ENCODE peak calls at places on chromosomes 3 and 15, in eight cellular contexts. E, R, W, F, Q, H, B and A are unnamed samples. For H3K4me1, the result is how much of the 10 kb centered on the place peaks cover.

GRCh38 chr3:125057186-125057850 is 1.5 kb upstream of the HEG1 start:
- DNase-seq in E (peak), R (no peak), W (no peak), F (no peak), Q (no peak), H (no peak), B (peak), A (no peak)

GRCh38 chr3:84759361-84759760 is 199.4 kb upstream of the CADM2 start:
- DNase-seq in E (no peak), R (no peak), W (no peak), F (no peak), Q (no peak), H (no peak), B (no peak), A (no peak)

GRCh38 chr3:15797600-15798303 is at the start of gene ANKRD28:
- DNase-seq in E (no peak), R (no peak), W (no peak), F (peak), Q (no peak), H (peak), B (peak), A (no peak)

GRCh38 chr3:97901327-97902295 is 70.6 kb downstream of the RIOX2 start:
- DNase-seq in E (no peak), R (no peak), W (no peak), F (no peak), Q (no peak), H (peak), B (no peak), A (no peak)

GRCh38 chr3:41258239-41258800 is 59.0 kb downstream of the CTNNB1 start:
- DNase-seq in E (no peak), R (no peak), W (no peak), F (no peak), Q (no peak), H (no peak), B (no peak), A (no peak)

GRCh38 chr15:95923797-95924196 is 406.7 kb upstream of the NR2F2 start:
- DNase-seq in E (no peak), R (no peak), W (no peak), F (no peak), Q (no peak), H (no peak), B (no peak), A (no peak)

GRCh38 chr3:15050405-15051092 is 14.6 kb downstream of the MRPS25 start:
- DNase-seq in E (no peak), R (no peak), W (no peak), F (no peak), Q (no peak), H (no peak), B (no peak), A (no peak)

GRCh38 chr15:47561102-47561501 is 156.2 kb upstream of the SEMA6D start:
- DNase-seq in E (no peak), R (no peak), W (no peak), F (no peak), Q (no peak), H (no peak), B (no peak), A (no peak)

GRCh38 chr3:16063603-16064002 is 110.9 kb upstream of the GALNT15 start:
- DNase-seq in E (no peak), R (no peak), W (no peak), F (no peak), Q (no peak), H (no peak), B (no peak), A (no peak)

GRCh38 chr3:127491323-127491722 is 99.2 kb downstream of the TPRA1 start:
- DNase-seq in E (no peak), R (no peak), W (no peak), F (no peak), Q (no peak), H (no peak), B (no peak), A (no peak)

GRCh38 chr3:152505926-152506325 is 237.2 kb downstream of the MBNL1 start:
- DNase-seq in E (no peak), R (no peak), W (no peak), F (no peak), Q (no peak), H (no peak), B (no peak), A (no peak)

GRCh38 chr3:152760024-152760563 is 74.8 kb upstream of the P2RY1 start:
- DNase-seq in E (no peak), R (no peak), W (no peak), F (no peak), Q (no peak), H (no peak), B (no peak), A (no peak)

GRCh38 chr3:73603771-73604171 is 21.0 kb downstream of the PDZRN3 start:
- DNase-seq in E (no peak), R (no peak), W (no peak), F (no peak), Q (no peak), H (no peak), B (peak), A (no peak)
- TF ChIP-seq CTCF in E (no peak), R (no peak), W (no peak), F (no peak), Q (no peak), H (no peak), B (no peak), A (no peak)

GRCh38 chr15:44102675-44103254 is 92.3 kb downstream of the FRMD5 start:
- DNase-seq in E (no peak), R (no peak), W (no peak), F (no peak), Q (peak), H (no peak), B (peak), A (no peak)
- H3K27ac ChIP-seq in E (no peak), R (no peak), W (no peak), F (peak), Q (peak), H (no peak), B (peak), A (no peak)

GRCh38 chr3:80187981-80188380 is 420.2 kb upstream of the ROBO1 start:
- DNase-seq in E (no peak), R (no peak), W (no peak), F (no peak), Q (no peak), H (no peak), B (no peak), A (no peak)

GRCh38 chr3:80192871-80193270 is 425.1 kb upstream of the ROBO1 start:
- DNase-seq in E (no peak), R (no peak), W (no peak), F (no peak), Q (no peak), H (no peak), B (no peak), A (no peak)

DNA sequence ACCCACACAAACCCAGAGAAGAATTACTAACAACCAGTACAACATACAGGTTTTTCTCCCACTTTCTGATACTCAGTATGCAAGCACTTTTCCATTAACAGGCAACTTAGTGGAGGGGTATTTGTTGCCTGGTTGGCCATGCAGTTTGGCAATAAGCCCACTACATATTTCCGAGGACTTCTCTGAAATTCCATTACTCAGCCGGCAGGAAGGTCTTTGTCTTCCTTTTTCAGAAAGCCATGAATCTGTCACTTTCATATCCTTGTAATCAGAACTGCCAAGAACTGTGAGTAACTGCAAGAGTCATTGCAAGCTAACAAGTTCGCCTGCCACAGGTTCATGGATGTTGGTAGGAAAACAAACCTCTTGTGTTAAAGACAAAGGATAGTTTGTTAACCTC is 422.3 kb upstream of the ROBO1 start:
- DNase-seq in E (no peak), R (no peak), W (no peak), F (peak), Q (no peak), H (no peak), B (peak), A (no peak)
- H3K4me1 ChIP-seq in E (under half), R (under half), W (under half), F (under half), Q (under half), H (under half), B (under half), A (under half)

DNA sequence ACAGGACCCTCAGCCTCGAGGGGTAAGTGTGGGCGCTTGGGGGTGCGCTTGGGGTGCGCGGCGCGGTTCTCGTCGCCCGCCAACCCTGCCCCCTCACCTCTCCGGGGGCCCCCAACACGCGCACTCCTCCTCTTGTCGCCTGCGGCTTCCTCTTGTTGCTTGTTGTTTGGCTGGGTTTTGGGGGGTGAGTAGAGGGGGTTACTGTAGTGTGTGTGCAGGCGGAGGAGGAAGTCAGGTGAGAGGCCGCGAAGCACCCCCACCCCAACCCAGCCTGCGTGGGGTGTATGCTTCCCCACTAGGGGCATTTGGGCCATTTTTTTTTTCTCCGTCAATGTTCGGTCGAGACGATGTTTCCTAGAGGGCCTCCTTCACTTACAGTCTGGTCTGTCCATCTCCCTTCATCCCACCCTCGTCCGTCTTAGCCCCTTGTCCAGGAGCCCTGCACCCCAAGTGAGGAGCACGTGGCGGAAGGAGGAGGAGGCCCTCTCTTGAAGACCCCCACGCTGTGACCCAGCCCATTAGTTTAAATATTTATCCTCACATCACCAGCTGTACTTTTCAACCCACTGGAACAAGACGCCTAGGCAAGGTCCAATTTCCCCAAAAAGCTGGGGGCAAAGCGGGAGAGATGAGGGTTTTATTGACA is 20.4 kb upstream of the SATB1 start:
- DNase-seq in E (peak), R (no peak), W (no peak), F (peak), Q (peak), H (peak), B (no peak), A (no peak)
- TF ChIP-seq CTCF in E (no peak), R (no peak), W (no peak), F (no peak), Q (no peak), H (no peak), B (no peak), A (no peak)

DNA sequence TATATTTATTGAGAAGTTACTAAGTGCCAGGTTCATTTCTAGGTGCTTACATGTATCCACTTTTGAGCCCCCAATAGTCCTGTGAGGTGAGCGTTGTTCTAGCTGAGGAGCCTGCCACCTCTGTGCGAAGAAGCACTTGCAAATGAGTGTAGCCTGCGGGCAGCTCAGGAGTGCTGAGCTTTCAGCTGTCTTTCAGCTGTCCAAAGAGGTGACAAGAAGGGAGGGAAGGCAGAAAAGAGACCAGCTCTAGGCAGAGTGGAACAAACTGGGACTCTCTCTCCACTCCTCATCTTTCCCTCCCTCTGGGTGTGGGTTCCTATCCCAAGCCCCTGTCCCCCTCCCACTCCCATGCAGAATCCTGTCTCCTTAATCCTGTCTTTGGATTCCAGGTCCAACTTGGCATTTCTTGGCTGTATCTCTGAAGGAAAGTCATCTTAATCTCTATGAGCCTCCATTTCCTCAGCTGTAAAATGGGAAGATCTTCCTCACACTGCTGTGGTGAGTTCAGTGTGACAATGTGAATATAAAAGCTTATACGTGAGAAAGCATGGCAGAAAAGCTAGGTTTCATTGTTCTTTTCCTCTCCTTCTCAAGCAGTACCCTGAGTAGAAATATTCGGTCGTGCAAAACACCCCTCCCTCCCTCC is 6.7 kb upstream of the SRP14 start:
- DNase-seq in E (no peak), R (no peak), W (peak), F (no peak), Q (no peak), H (no peak), B (no peak), A (no peak)
- H3K27ac ChIP-seq in E (peak), R (no peak), W (no peak), F (no peak), Q (peak), H (no peak), B (no peak), A (peak)

DNA sequence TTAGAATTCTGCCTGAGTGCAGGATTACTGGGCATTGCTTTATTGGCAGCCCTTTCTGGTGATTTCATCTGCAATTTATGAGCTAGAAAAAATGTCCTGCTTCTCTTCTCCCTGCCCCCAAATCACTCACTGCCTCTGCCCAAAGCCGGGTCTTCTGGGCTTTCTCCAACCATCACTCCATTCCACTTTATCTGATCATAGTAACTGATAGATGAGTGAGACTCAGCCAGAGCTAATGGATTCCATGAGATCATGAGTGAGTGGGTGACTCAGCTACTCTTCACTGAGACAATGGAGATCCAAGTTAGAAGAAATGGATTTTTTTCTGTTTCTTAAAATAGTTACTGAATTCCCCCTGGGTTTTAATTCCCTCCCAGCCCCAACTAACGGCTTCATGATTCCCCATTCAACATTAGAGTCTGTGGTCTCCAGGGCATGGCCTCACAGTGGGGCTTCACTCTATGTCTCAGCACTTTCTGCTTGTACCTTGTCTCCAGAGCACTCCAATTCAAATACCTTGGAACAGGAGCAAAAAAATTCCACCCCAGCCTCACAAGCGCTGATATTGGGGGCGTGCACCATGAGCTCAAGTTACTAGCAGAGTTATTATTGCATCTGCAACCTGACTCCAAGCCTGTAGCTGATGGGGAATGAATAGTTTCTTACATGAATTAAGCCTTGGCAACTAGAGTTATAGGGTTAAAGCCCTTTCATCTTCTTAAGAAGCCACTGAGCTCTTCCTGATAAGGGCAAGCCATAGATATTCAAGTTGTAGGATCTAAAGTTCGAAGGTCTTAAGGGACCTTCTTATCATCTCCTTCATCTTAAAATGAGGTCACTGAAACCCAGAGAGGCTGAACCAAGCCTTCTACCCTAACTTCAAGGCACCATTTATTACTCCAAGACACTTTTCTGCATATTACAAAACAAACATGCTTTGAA is 85.9 kb downstream of the AGBL1 start:
- DNase-seq in E (no peak), R (no peak), W (no peak), F (no peak), Q (no peak), H (no peak), B (no peak), A (no peak)
- H3K4me1 ChIP-seq in E (half or more), R (under half), W (under half), F (under half), Q (under half), H (under half), B (under half), A (under half)

GRCh38 chr3:8887435-8888295 is 75.6 kb downstream of the RAD18 start:
- DNase-seq in E (no peak), R (no peak), W (no peak), F (no peak), Q (no peak), H (no peak), B (no peak), A (no peak)
- TF ChIP-seq CTCF in E (no peak), R (no peak), W (no peak), F (no peak), Q (no peak), H (no peak), B (no peak), A (no peak)

DNA sequence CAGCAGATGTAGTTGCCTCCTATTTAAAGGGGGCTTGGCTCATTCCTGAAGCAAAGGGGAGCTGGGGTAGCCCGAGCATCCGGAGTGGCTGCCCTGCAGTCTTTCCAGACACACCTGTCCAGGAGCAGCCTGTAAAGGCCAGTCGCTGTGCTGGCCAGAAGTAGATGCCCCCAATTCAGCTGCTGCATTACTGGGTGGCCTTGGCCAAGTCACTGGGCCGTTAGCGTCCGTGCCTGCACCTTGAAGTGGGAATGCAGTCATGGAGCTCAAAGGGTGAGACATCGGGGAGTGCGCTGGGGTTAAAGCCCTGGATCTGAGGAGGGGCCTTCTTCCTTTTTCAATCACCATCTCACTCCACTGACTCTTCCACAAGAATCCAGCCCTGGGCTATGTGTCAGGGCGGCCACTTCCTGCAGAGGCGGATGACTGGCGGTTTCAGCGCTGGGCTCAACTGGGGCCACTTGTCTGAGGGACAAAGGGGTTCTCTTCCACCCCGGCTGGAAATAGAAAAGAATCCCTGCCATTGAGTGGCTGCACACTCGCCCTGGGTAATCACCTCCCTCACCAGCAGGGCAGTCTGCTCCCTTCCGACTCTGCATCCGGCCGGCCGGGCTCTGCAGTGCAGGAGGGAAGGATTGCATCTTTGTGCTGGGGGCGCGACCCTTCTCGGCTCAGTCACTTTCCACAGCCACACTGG is 11.8 kb downstream of the ALDH1A3 start:
- DNase-seq in E (no peak), R (no peak), W (no peak), F (peak), Q (peak), H (no peak), B (no peak), A (no peak)
- H3K27ac ChIP-seq in E (no peak), R (no peak), W (no peak), F (no peak), Q (no peak), H (no peak), B (no peak), A (no peak)

DNA sequence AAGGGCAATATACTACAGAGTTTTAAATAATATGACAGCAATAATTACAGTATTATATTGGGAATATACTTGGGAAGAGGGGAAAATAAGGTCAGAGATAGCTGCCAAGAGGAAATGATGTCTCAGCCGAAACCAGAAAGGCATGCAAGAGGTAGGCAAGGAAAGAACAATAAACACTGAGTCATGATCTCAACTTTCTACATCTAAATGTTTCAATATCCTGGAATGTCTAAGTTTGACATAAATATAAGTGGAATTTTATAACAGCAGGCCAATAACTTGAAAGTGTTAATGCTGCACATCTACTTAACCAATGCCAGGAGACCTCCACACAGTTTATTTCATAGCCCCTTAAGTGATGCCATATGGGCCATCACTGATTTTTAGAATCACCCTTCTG is 99.8 kb upstream of the CPNE4 start:
- DNase-seq in E (no peak), R (no peak), W (no peak), F (no peak), Q (no peak), H (no peak), B (peak), A (no peak)
- H3K4me1 ChIP-seq in E (under half), R (under half), W (under half), F (under half), Q (under half), H (under half), B (under half), A (under half)